ENCODE peak calls at places on chromosome 20, in nine cellular contexts. B, T, E, N, P, I, R, K and U are unnamed samples.

GRCh38 chr20:10536531-10536930 is 101.4 kb downstream of the SLX4IP start:
- DNase-seq in B (no peak), T (peak), E (no peak), N (no peak), P (no peak), I (peak), R (peak), K (peak), U (no peak)

GRCh38 chr20:41048475-41049242 is 20.0 kb downstream of the TOP1 start:
- DNase-seq in B (no peak), T (no peak), E (no peak), N (no peak), P (no peak), I (no peak), R (no peak), K (no peak), U (no peak)

GRCh38 chr20:45470939-45471338 is 1.4 kb downstream of the WFDC2 start:
- DNase-seq in B (peak), T (peak), E (no peak), N (no peak), P (no peak), I (peak), R (no peak), K (no peak), U (no peak)

GRCh38 chr20:57397693-57398108 is 6.5 kb downstream of the RBM38 start:
- DNase-seq in B (no peak), T (no peak), E (peak), N (no peak), P (no peak), I (no peak), R (no peak), K (no peak), U (no peak)

GRCh38 chr20:53104889-53105288 is 132.7 kb downstream of the TSHZ2 start:
- DNase-seq in B (no peak), T (peak), E (no peak), N (no peak), P (no peak), I (peak), R (no peak), K (no peak), U (no peak)

GRCh38 chr20:32845786-32846185 is 12.9 kb upstream of the EFCAB8 start:
- DNase-seq in B (no peak), T (no peak), E (no peak), N (no peak), P (no peak), I (no peak), R (peak), K (no peak), U (no peak)

GRCh38 chr20:63446174-63447024 is 26.1 kb downstream of the KCNQ2 start:
- DNase-seq in B (peak), T (peak), E (no peak), N (no peak), P (no peak), I (no peak), R (no peak), K (no peak), U (no peak)

GRCh38 chr20:23668477-23668951 is 20.3 kb downstream of the CST4 start:
- DNase-seq in B (no peak), T (peak), E (peak), N (peak), P (peak), I (peak), R (peak), K (peak), U (no peak)

GRCh38 chr20:10076126-10077080 is 41.6 kb downstream of the ANKEF1 start:
- DNase-seq in B (no peak), T (peak), E (no peak), N (no peak), P (peak), I (peak), R (no peak), K (no peak), U (no peak)

GRCh38 chr20:38001981-38002380 is 31.3 kb downstream of the TTI1 start:
- DNase-seq in B (no peak), T (peak), E (no peak), N (no peak), P (peak), I (peak), R (peak), K (no peak), U (no peak)

GRCh38 chr20:35615667-35616464 is at the start of gene SPAG4:
- DNase-seq in B (peak), T (peak), E (peak), N (peak), P (peak), I (peak), R (peak), K (peak), U (peak)

GRCh38 chr20:53940883-53941546 is 129.4 kb downstream of the BCAS1 start:
- DNase-seq in B (no peak), T (peak), E (no peak), N (no peak), P (peak), I (peak), R (peak), K (no peak), U (no peak)

GRCh38 chr20:64239449-64240242 is 15.9 kb upstream of the PCMTD2 start:
- DNase-seq in B (no peak), T (no peak), E (no peak), N (no peak), P (no peak), I (no peak), R (no peak), K (no peak), U (no peak)

GRCh38 chr20:1122388-1123315 is 4.2 kb downstream of the PSMF1 start:
- DNase-seq in B (no peak), T (peak), E (no peak), N (peak), P (peak), I (peak), R (peak), K (no peak), U (no peak)

GRCh38 chr20:51894201-51894600 is 91.9 kb upstream of the SALL4 start:
- DNase-seq in B (no peak), T (no peak), E (no peak), N (no peak), P (no peak), I (no peak), R (no peak), K (no peak), U (no peak)

GRCh38 chr20:33490934-33491656 is 1.2 kb downstream of the CBFA2T2 start:
- DNase-seq in B (no peak), T (no peak), E (no peak), N (no peak), P (no peak), I (no peak), R (no peak), K (no peak), U (no peak)

GRCh38 chr20:53706511-53707031 is 112.9 kb upstream of the ZNF217 start:
- DNase-seq in B (no peak), T (peak), E (no peak), N (no peak), P (peak), I (peak), R (peak), K (no peak), U (no peak)

GRCh38 chr20:62195072-62195400 is 12.2 kb downstream of the MTG2 start:
- DNase-seq in B (no peak), T (no peak), E (no peak), N (no peak), P (no peak), I (no peak), R (no peak), K (no peak), U (no peak)

GRCh38 chr20:62975251-62975770 is 22.8 kb downstream of the SLC17A9 start:
- DNase-seq in B (no peak), T (no peak), E (no peak), N (no peak), P (no peak), I (no peak), R (no peak), K (no peak), U (no peak)

GRCh38 chr20:50224553-50225255 is 34.1 kb downstream of the CEBPB start:
- DNase-seq in B (no peak), T (peak), E (no peak), N (peak), P (peak), I (peak), R (peak), K (no peak), U (no peak)

GRCh38 chr20:1417273-1417672 is 24.4 kb upstream of the FKBP1A start:
- DNase-seq in B (no peak), T (peak), E (no peak), N (no peak), P (peak), I (peak), R (peak), K (no peak), U (no peak)

GRCh38 chr20:35523298-35523888 is 6.1 kb downstream of the C20orf173 start:
- DNase-seq in B (no peak), T (peak), E (peak), N (no peak), P (no peak), I (no peak), R (no peak), K (no peak), U (no peak)

GRCh38 chr20:17614176-17614811 is 44.4 kb downstream of the DSTN start:
- DNase-seq in B (no peak), T (peak), E (no peak), N (peak), P (peak), I (peak), R (peak), K (no peak), U (no peak)

GRCh38 chr20:6051505-6051904 is 2.4 kb downstream of the LRRN4 start:
- DNase-seq in B (no peak), T (peak), E (no peak), N (no peak), P (peak), I (peak), R (peak), K (no peak), U (no peak)

GRCh38 chr20:21557246-21557982 is 43.5 kb upstream of the NKX2-2 start:
- DNase-seq in B (no peak), T (no peak), E (no peak), N (no peak), P (no peak), I (no peak), R (no peak), K (no peak), U (no peak)

GRCh38 chr20:25487306-25487705 is 79.8 kb downstream of the GINS1 start:
- DNase-seq in B (no peak), T (no peak), E (no peak), N (no peak), P (no peak), I (no peak), R (no peak), K (no peak), U (no peak)

GRCh38 chr20:437787-438486 is 24.4 kb downstream of the TBC1D20 start:
- DNase-seq in B (peak), T (no peak), E (no peak), N (no peak), P (no peak), I (no peak), R (no peak), K (no peak), U (no peak)

GRCh38 chr20:57013741-57014140 is 252.7 kb downstream of the BMP7 start:
- DNase-seq in B (no peak), T (no peak), E (no peak), N (no peak), P (no peak), I (no peak), R (no peak), K (no peak), U (no peak)

GRCh38 chr20:4638826-4639225 is 82.9 kb upstream of the PRND start:
- DNase-seq in B (no peak), T (no peak), E (no peak), N (no peak), P (no peak), I (no peak), R (no peak), K (no peak), U (no peak)

GRCh38 chr20:440636-441035 is 21.7 kb downstream of the TBC1D20 start:
- DNase-seq in B (no peak), T (no peak), E (no peak), N (no peak), P (peak), I (no peak), R (peak), K (no peak), U (no peak)

GRCh38 chr20:25269057-25269832 is 21.4 kb downstream of the PYGB start:
- DNase-seq in B (no peak), T (no peak), E (no peak), N (peak), P (no peak), I (no peak), R (no peak), K (no peak), U (no peak)